ENCODE peak calls at places on chromosomes 6 and 20, in four cellular contexts. K is body of pancreas, L is PC-3, A is GM12891. N is an unnamed sample.

GRCh38 chr20:49832632-49833327 is 20.2 kb downstream of the SLC9A8 start:
- DNase-seq in K (no peak), L (peak), A (no peak), N (no peak)

GRCh38 chr6:157092736-157093135 is 230.6 kb downstream of the TMEM242 start:
- DNase-seq in K (no peak), L (no peak), A (no peak), N (no peak)

GRCh38 chr6:10511477-10511876 is 9.7 kb upstream of the GCNT2 start:
- DNase-seq in K (no peak), L (peak), A (no peak), N (no peak)

GRCh38 chr6:25202505-25202904 is 76.7 kb upstream of the CARMIL1 start:
- DNase-seq in K (no peak), L (peak), A (no peak), N (no peak)

GRCh38 chr6:124400600-124400999 is 561.6 kb upstream of the RNF217 start:
- DNase-seq in K (no peak), L (no peak), A (no peak), N (no peak)

GRCh38 chr6:21533678-21534077 is 59.9 kb upstream of the SOX4 start:
- DNase-seq in K (no peak), L (peak), A (no peak), N (no peak)

GRCh38 chr20:49882171-49882970 is 33.0 kb downstream of the SPATA2 start:
- DNase-seq in K (no peak), L (no peak), A (no peak), N (no peak)

GRCh38 chr6:39646751-39647420 is 78.3 kb downstream of the KIF6 start:
- DNase-seq in K (no peak), L (no peak), A (no peak), N (no peak)

GRCh38 chr6:41577865-41578713 is 31.9 kb downstream of the FOXP4 start:
- DNase-seq in K (peak), L (peak), A (no peak), N (peak)

GRCh38 chr6:1610497-1611321 is 994 bp downstream of the FOXC1 start:
- DNase-seq in K (no peak), L (peak), A (no peak), N (no peak)

GRCh38 chr20:9928955-9929354 is 90.1 kb upstream of the PAK5 start:
- DNase-seq in K (no peak), L (no peak), A (no peak), N (no peak)

GRCh38 chr20:10218536-10219451 is at the start of gene SNAP25:
- DNase-seq in K (peak), L (peak), A (peak), N (no peak)

GRCh38 chr20:17854307-17854903 is 114.2 kb downstream of the SNX5 start:
- DNase-seq in K (peak), L (peak), A (no peak), N (peak)

GRCh38 chr20:58649288-58650180 is 1.5 kb upstream of the STX16 start:
- DNase-seq in K (peak), L (no peak), A (no peak), N (peak)

GRCh38 chr6:169246445-169246844 is 7.2 kb downstream of the THBS2 start:
- DNase-seq in K (no peak), L (no peak), A (no peak), N (no peak)

GRCh38 chr6:168039301-168039700 is 39.7 kb downstream of the FRMD1 start:
- DNase-seq in K (no peak), L (no peak), A (no peak), N (no peak)

GRCh38 chr6:117531758-117532276 is 49.3 kb downstream of the DCBLD1 start:
- DNase-seq in K (no peak), L (no peak), A (no peak), N (no peak)

GRCh38 chr6:139376054-139376355 is 1.6 kb upstream of the CITED2 start:
- DNase-seq in K (no peak), L (peak), A (no peak), N (peak)

GRCh38 chr6:14121936-14122344 is 4.4 kb downstream of the CD83 start:
- DNase-seq in K (no peak), L (no peak), A (no peak), N (peak)

GRCh38 chr6:75206338-75207210 is 721 bp upstream of the COL12A1 start:
- DNase-seq in K (no peak), L (no peak), A (no peak), N (peak)

GRCh38 chr6:138086573-138087196 is 20.5 kb downstream of the PERP start:
- DNase-seq in K (peak), L (peak), A (no peak), N (no peak)

GRCh38 chr6:35008858-35009257 is 119.8 kb downstream of the ANKS1A start:
- DNase-seq in K (no peak), L (no peak), A (no peak), N (no peak)

GRCh38 chr20:17875106-17875980 is 93.3 kb downstream of the SNX5 start:
- DNase-seq in K (peak), L (peak), A (no peak), N (peak)

GRCh38 chr20:1894471-1894950 is 696 bp upstream of the SIRPA start:
- DNase-seq in K (peak), L (peak), A (peak), N (peak)

GRCh38 chr6:16067568-16067967 is 61.3 kb upstream of the MYLIP start:
- DNase-seq in K (no peak), L (no peak), A (no peak), N (no peak)

GRCh38 chr6:111593516-111593824 is 12.2 kb downstream of the TRAF3IP2 start:
- DNase-seq in K (no peak), L (no peak), A (no peak), N (no peak)

GRCh38 chr6:109024784-109025183 is 69.9 kb downstream of the SESN1 start:
- DNase-seq in K (no peak), L (no peak), A (no peak), N (peak)

GRCh38 chr6:26290941-26291340 is 74.1 kb upstream of the BTN3A2 start:
- DNase-seq in K (no peak), L (no peak), A (no peak), N (no peak)

GRCh38 chr20:6595704-6596103 is 171.8 kb upstream of the BMP2 start:
- DNase-seq in K (no peak), L (no peak), A (no peak), N (no peak)

GRCh38 chr6:42112351-42112750 is 30.1 kb downstream of the C6orf132 start:
- DNase-seq in K (no peak), L (no peak), A (no peak), N (no peak)

GRCh38 chr6:141359953-141360352 is 772.8 kb upstream of the GJE1 start:
- DNase-seq in K (no peak), L (no peak), A (no peak), N (no peak)

GRCh38 chr6:23002044-23002619 is 432.8 kb downstream of the HDGFL1 start:
- DNase-seq in K (no peak), L (no peak), A (no peak), N (no peak)

GRCh38 chr20:8807480-8808179 is 261.3 kb upstream of the PLCB4 start:
- DNase-seq in K (peak), L (no peak), A (no peak), N (no peak)

GRCh38 chr6:63943826-63944225 is 308.2 kb downstream of the PHF3 start:
- DNase-seq in K (no peak), L (no peak), A (no peak), N (no peak)

GRCh38 chr20:1212607-1213396 is 9.5 kb downstream of the C20orf202 start:
- DNase-seq in K (peak), L (peak), A (peak), N (peak)

GRCh38 chr6:147087641-147088040 is 116.6 kb upstream of the STXBP5 start:
- DNase-seq in K (no peak), L (no peak), A (no peak), N (no peak)

GRCh38 chr6:434051-434705 is 42.6 kb downstream of the IRF4 start:
- DNase-seq in K (no peak), L (no peak), A (no peak), N (no peak)

GRCh38 chr20:37042986-37043972 is 52.5 kb downstream of the RBL1 start:
- DNase-seq in K (no peak), L (no peak), A (peak), N (no peak)

GRCh38 chr6:21507811-21508210 is 85.7 kb upstream of the SOX4 start:
- DNase-seq in K (no peak), L (peak), A (no peak), N (no peak)